ENCODE peak calls at places on chromosomes 5 and 9, in ten cellular contexts. M is uterus, K is cardiac muscle cell, U is H1, E is SJSA1, A is left ventricle myocardium inferior, Q is trophoblast cell, D is endodermal cell, J is aorta, X is neuronal stem cell. G is an unnamed sample.

GRCh38 chr5:175379867-175380266 is 64.1 kb downstream of the DRD1 start:
- DNase-seq in M (no peak), K (no peak), U (no peak), E (no peak), A (no peak), Q (no peak), D (no peak), J (no peak), X (no peak), G (no peak)

GRCh38 chr9:16659096-16659495 is 211.4 kb downstream of the BNC2 start:
- DNase-seq in M (no peak), K (no peak), U (no peak), E (no peak), A (no peak), Q (no peak), D (no peak), J (no peak), X (no peak), G (no peak)

GRCh38 chr9:79213417-79214125 is 358.2 kb upstream of the TLE4 start:
- DNase-seq in M (no peak), K (no peak), U (no peak), E (no peak), A (no peak), Q (no peak), D (no peak), J (no peak), X (no peak), G (no peak)

GRCh38 chr9:136328622-136329041 is 1.3 kb downstream of the GPSM1 start:
- DNase-seq in M (no peak), K (peak; percentile 83), U (no peak), E (peak; percentile 45), A (no peak), Q (no peak), D (no peak), J (no peak), X (no peak), G (no peak)

GRCh38 chr9:31590091-31590490 is 794.4 kb upstream of the ACO1 start:
- DNase-seq in M (no peak), K (no peak), U (no peak), E (no peak), A (no peak), Q (no peak), D (no peak), J (no peak), X (no peak), G (no peak)

GRCh38 chr9:107737987-107738743 is 248.6 kb upstream of the KLF4 start:
- DNase-seq in M (peak; percentile 83), K (no peak), U (no peak), E (peak; percentile 36), A (peak; percentile 61), Q (no peak), D (no peak), J (peak; percentile 76), X (no peak), G (peak; percentile 52)

GRCh38 chr9:36132081-36132480 is 4.5 kb upstream of the GLIPR2 start:
- DNase-seq in M (no peak), K (no peak), U (no peak), E (no peak), A (no peak), Q (no peak), D (no peak), J (no peak), X (no peak), G (no peak)

GRCh38 chr9:3963266-3964019 is 336.4 kb downstream of the GLIS3 start:
- DNase-seq in M (peak; percentile 62), K (no peak), U (no peak), E (peak; percentile 45), A (no peak), Q (no peak), D (no peak), J (peak; percentile 52), X (no peak), G (peak; percentile 39)

GRCh38 chr9:16575878-16576245 is 294.6 kb downstream of the BNC2 start:
- DNase-seq in M (no peak), K (no peak), U (no peak), E (no peak), A (no peak), Q (no peak), D (no peak), J (no peak), X (no peak), G (no peak)

GRCh38 chr5:32258406-32258805 is 54.3 kb downstream of the MTMR12 start:
- DNase-seq in M (no peak), K (no peak), U (no peak), E (no peak), A (no peak), Q (no peak), D (no peak), J (no peak), X (no peak), G (no peak)

GRCh38 chr9:133490865-133491655 is 12.2 kb upstream of the SLC2A6 start:
- DNase-seq in M (no peak), K (no peak), U (no peak), E (no peak), A (no peak), Q (no peak), D (no peak), J (peak; percentile 26), X (no peak), G (no peak)

GRCh38 chr9:98070704-98071103 is 14.2 kb downstream of the NANS start:
- DNase-seq in M (no peak), K (no peak), U (no peak), E (no peak), A (no peak), Q (no peak), D (no peak), J (no peak), X (no peak), G (no peak)
- H3K36me3 ChIP-seq in M (no peaks in the 10 kb centered on the region), K (no peaks in the 10 kb centered on the region), U (no peaks in the 10 kb centered on the region), E (peaks cover 24% of the 10 kb centered on the region), A (peaks cover 8% of the 10 kb centered on the region), Q (no peaks in the 10 kb centered on the region), D (peaks cover 14% of the 10 kb centered on the region), J (no peaks in the 10 kb centered on the region), X (peaks cover 3% of the 10 kb centered on the region), G (peaks cover 31% of the 10 kb centered on the region)

DNA sequence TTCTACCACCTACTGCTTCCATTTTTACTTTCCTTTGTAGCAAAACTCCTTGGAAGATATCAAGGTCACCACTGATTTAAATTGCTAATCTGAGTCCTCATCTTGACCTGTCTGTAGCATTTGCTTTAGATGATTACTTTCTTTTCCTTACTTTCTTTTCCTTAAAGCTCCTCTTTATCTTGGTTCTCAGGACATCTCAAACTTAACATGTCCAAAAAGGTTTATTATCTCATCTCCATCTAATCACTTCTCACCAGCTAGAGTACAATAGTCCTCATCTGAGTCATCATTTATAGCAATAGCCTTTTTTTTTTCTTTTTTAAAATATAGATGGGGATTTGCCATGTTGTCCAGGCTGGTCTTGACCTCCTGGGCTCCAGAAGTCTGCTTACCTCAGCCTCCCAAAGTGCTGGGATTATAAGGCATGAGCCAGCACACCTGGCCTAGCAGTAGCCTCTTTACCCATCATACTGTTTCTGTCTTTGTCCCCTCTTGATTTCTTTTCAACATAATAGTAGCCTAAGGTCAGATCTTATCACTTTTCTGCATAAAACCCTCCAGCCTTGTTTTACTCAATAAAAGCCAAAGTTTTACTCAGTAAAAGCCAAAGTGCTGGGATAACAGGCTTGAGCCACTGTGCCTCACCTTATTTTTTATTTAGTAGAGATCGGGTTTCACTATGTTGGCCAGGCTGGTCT is 32.9 kb upstream of the GPR21 start:
- DNase-seq in M (no peak), K (no peak), U (no peak), E (no peak), A (no peak), Q (no peak), D (no peak), J (no peak), X (no peak), G (no peak)
- H3K36me3 ChIP-seq in M (peaks cover 4% of the 10 kb centered on the region), K (peaks cover 43% of the 10 kb centered on the region), U (no peaks in the 10 kb centered on the region), E (peaks cover 26% of the 10 kb centered on the region), A (peaks cover 56% of the 10 kb centered on the region), Q (peaks cover 5% of the 10 kb centered on the region), D (peaks cover 58% of the 10 kb centered on the region), J (no peaks in the 10 kb centered on the region), X (peaks cover 5% of the 10 kb centered on the region), G (no peaks in the 10 kb centered on the region)

DNA sequence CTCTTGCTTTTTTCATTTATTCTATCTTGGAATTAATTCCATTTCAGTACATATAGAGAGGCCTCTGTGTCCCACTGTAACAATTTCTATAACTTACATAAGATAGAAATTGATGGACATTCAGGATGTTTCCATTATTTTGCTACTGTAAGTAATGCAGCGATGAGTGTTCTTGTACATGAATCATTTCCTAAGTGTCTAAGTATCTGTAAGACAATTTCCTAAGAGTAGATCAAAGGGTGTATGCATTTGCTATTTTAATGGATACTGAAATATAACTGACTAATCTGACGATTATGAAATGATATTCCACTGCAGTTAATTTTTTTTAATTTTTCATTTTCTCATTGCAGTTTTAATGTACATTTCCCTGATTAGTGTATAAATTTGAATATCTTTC is 23.0 kb upstream of the RBM22 start:
- DNase-seq in M (no peak), K (no peak), U (no peak), E (no peak), A (no peak), Q (no peak), D (no peak), J (no peak), X (no peak), G (no peak)
- H3K36me3 ChIP-seq in M (no peaks in the 10 kb centered on the region), K (peaks cover 75% of the 10 kb centered on the region), U (peaks cover 7% of the 10 kb centered on the region), E (peaks cover 82% of the 10 kb centered on the region), A (peaks cover 90% of the 10 kb centered on the region), Q (peaks cover 8% of the 10 kb centered on the region), D (peaks cover 89% of the 10 kb centered on the region), J (peaks cover 3% of the 10 kb centered on the region), X (peaks cover 8% of the 10 kb centered on the region), G (peaks cover 19% of the 10 kb centered on the region)

GRCh38 chr5:177147239-177147638 is 13.7 kb downstream of the NSD1 start:
- DNase-seq in M (no peak), K (no peak), U (no peak), E (peak; percentile 53), A (no peak), Q (peak; percentile 33), D (no peak), J (no peak), X (no peak), G (no peak)
- H3K36me3 ChIP-seq in M (no peaks in the 10 kb centered on the region), K (peaks cover 19% of the 10 kb centered on the region), U (no peaks in the 10 kb centered on the region), E (peaks cover 91% of the 10 kb centered on the region), A (peaks cover 61% of the 10 kb centered on the region), Q (peaks cover 54% of the 10 kb centered on the region), D (peaks cover 87% of the 10 kb centered on the region), J (no peaks in the 10 kb centered on the region), X (peaks cover 16% of the 10 kb centered on the region), G (peaks cover 86% of the 10 kb centered on the region)

GRCh38 chr5:56881571-56881970 is 27.8 kb upstream of the SETD9 start:
- DNase-seq in M (no peak), K (no peak), U (no peak), E (no peak), A (no peak), Q (no peak), D (no peak), J (no peak), X (no peak), G (no peak)
- H3K36me3 ChIP-seq in M (no peaks in the 10 kb centered on the region), K (peaks cover 78% of the 10 kb centered on the region), U (peaks cover 2% of the 10 kb centered on the region), E (peaks cover 82% of the 10 kb centered on the region), A (peaks cover 92% of the 10 kb centered on the region), Q (peaks cover 10% of the 10 kb centered on the region), D (peaks cover 95% of the 10 kb centered on the region), J (peaks cover 10% of the 10 kb centered on the region), X (peaks cover 20% of the 10 kb centered on the region), G (peaks cover 82% of the 10 kb centered on the region)

GRCh38 chr9:114000671-114001409 is 77.3 kb downstream of the AMBP start:
- DNase-seq in M (peak; percentile 11), K (no peak), U (no peak), E (no peak), A (no peak), Q (no peak), D (peak; percentile 31), J (no peak), X (no peak), G (peak; percentile 3)
- H3K36me3 ChIP-seq in M (no peaks in the 10 kb centered on the region), K (peaks cover 12% of the 10 kb centered on the region), U (no peaks in the 10 kb centered on the region), E (peaks cover 13% of the 10 kb centered on the region), A (no peaks in the 10 kb centered on the region), Q (peaks cover 5% of the 10 kb centered on the region), D (peaks cover 45% of the 10 kb centered on the region), J (no peaks in the 10 kb centered on the region), X (peaks cover 45% of the 10 kb centered on the region), G (peaks cover 43% of the 10 kb centered on the region)

G was measured in tibial nerve.